ENCODE peak calls at places on chromosomes 5 and 9, in four cellular contexts. L is CD8-positive, alpha-beta memory T cell; I is K562; Y is CD4-positive, alpha-beta memory T cell. E is an unnamed sample.

GRCh38 chr5:96133337-96134094 is 171.9 kb upstream of the ELL2 start:
- DNase-seq in L (no peak), I (no peak), Y (no peak), E (peak; percentile 27)

GRCh38 chr5:109199294-109199693 is 210.5 kb downstream of the PJA2 start:
- DNase-seq in I (no peak), Y (no peak), L (no peak), E (no peak)

GRCh38 chr5:9573796-9574195 is 27.9 kb upstream of the SEMA5A start:
- DNase-seq in L (no peak), Y (no peak), I (no peak), E (no peak)

GRCh38 chr9:17090041-17090440 is 44.8 kb upstream of the CNTLN start:
- DNase-seq in L (no peak), I (no peak), Y (no peak), E (no peak)

GRCh38 chr5:180786398-180787005 is 16.1 kb downstream of the MGAT1 start:
- DNase-seq in Y (no peak), L (no peak), I (no peak), E (no peak)

GRCh38 chr5:156411-157072 is 34.8 kb upstream of the LRRC14B start:
- DNase-seq in I (no peak), L (no peak), Y (no peak), E (no peak)

GRCh38 chr5:119810217-119810616 is 180.9 kb downstream of the FAM170A start:
- DNase-seq in I (no peak), Y (no peak), L (no peak), E (no peak)

GRCh38 chr5:132979367-132979935 is 16.0 kb upstream of the AFF4 start:
- DNase-seq in Y (no peak), I (no peak), L (no peak), E (no peak)

GRCh38 chr5:175246242-175246891 is 197.6 kb downstream of the DRD1 start:
- DNase-seq in L (no peak), Y (no peak), I (no peak), E (no peak)

GRCh38 chr5:1010181-1010510 is 1.5 kb downstream of the NKD2 start:
- DNase-seq in I (peak; percentile 44), Y (no peak), L (no peak), E (no peak)

GRCh38 chr5:129904102-129904666 is at the start of gene CHSY3:
- DNase-seq in I (peak; percentile 29), L (no peak), Y (peak; percentile 11), E (no peak)

GRCh38 chr9:764986-765385 is 76.5 kb upstream of the DMRT1 start:
- DNase-seq in Y (no peak), I (no peak), L (no peak), E (no peak)

GRCh38 chr5:61184708-61185107 is 22.4 kb upstream of the SMIM15 start:
- DNase-seq in Y (no peak), I (no peak), L (no peak), E (no peak)

GRCh38 chr9:130195638-130196037 is 23.4 kb downstream of the NCS1 start:
- DNase-seq in Y (no peak), L (no peak), I (no peak), E (no peak)

GRCh38 chr5:105670586-105670985 is 2000.2 kb downstream of the EFNA5 start:
- DNase-seq in Y (no peak), I (no peak), L (no peak), E (no peak)

GRCh38 chr5:1888541-1889251 is 6.0 kb upstream of the IRX4 start:
- DNase-seq in L (no peak), Y (no peak), I (no peak), E (no peak)

GRCh38 chr9:110887276-110887675 is 151.0 kb downstream of the LPAR1 start:
- DNase-seq in Y (no peak), L (no peak), I (no peak), E (no peak)

GRCh38 chr5:36915653-36916052 is 39.1 kb downstream of the NIPBL start:
- DNase-seq in I (no peak), L (no peak), Y (no peak), E (no peak)

GRCh38 chr9:119941081-119941480 is 571.8 kb upstream of the BRINP1 start:
- DNase-seq in Y (no peak), I (no peak), L (no peak), E (no peak)

GRCh38 chr5:149471406-149472183 is 79.6 kb downstream of the CSNK1A1 start:
- DNase-seq in Y (no peak), I (peak; percentile 63), L (no peak), E (no peak)

GRCh38 chr9:137319976-137320551 is 18.0 kb upstream of the NRARP start:
- DNase-seq in L (no peak), Y (no peak), I (no peak), E (no peak)
- H3K4me3 ChIP-seq in L (no peak overlapping the region), Y (no peak overlapping the region), I (no peak overlapping the region), E (peak overlapping the region; percentile 12)

DNA sequence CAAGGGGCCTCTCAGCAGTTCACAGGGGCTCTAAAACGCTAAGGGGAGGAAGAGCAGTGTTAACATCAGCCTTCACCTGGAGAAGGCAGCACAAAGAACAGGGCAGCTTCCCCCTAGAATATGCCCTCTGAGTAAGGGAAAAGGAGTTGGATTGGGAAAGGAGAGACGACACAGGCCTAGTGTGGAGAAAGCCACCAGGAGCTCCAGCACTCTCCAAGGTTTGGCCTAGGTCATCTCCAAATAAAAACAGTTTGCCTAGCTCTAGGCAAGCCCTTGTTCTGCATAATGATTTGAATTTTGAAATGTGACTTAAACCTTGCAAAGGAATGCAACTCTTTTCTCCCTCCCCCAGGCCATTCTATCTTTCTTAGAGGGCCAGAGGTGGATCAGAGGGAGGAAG is 100.0 kb upstream of the SSBP2 start:
- DNase-seq in Y (no peak), I (no peak), L (no peak), E (no peak)
- H3K4me1 ChIP-seq in Y (peaks cover 31% of the 10 kb centered on the region), I (peaks cover 32% of the 10 kb centered on the region), L (peaks cover 28% of the 10 kb centered on the region), E (peaks cover 29% of the 10 kb centered on the region)

GRCh38 chr5:158953929-158954534 is 145.7 kb downstream of the EBF1 start:
- DNase-seq in I (no peak), L (no peak), Y (no peak), E (peak; percentile 96)
- H3K27ac ChIP-seq in I (no peak overlapping the region), L (no peak overlapping the region), Y (no peak overlapping the region), E (peak overlapping the region; percentile 97)

DNA sequence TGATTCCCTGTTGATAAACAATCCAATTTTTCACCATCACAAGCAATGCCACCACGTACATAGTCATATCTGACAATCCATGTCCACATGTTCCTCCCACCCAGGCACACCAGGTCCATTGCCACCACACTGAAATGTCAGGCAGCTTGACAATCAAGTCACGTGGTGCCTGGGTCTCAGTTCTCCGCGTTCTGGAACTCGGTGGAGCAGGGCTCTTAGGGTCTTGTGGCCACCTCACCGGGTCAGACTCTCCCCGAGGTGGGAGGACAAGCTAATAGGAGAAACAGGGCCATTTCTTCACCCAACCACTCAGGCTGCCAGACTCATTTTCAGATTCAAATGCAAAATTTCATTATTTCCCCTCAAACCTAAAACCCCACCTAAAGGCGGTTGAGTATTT is 200.5 kb upstream of the GAS1 start:
- DNase-seq in I (no peak), Y (no peak), L (no peak), E (no peak)
- H3K4me3 ChIP-seq in I (peak overlapping the region; percentile 17), Y (no peak overlapping the region), L (no peak overlapping the region), E (no peak overlapping the region)